ENCODE peak calls at places on chromosomes 5 and 9, in six cellular contexts. One of them, this sample, is unnamed.

GRCh38 chr9:91192785-91193657 is 168.7 kb downstream of the AUH start:
- DNase-seq in stimulated activated naive CD8-positive, alpha-beta T cell treated with anti-CD3 and anti-CD28 coated beads, Interleukin-15, amount 100 ng/mL, for 72 hours: peak
- DNase-seq in activated naive CD8-positive, alpha-beta T cell treated with anti-CD3 and anti-CD28 coated beads for 36 hours: peak
- DNase-seq in T-helper 1 cell: no peak
- DNase-seq in transverse colon: peak
- DNase-seq in mammary epithelial cell: peak
- DNase-seq in this sample: peak

GRCh38 chr5:96629774-96630173 is 32.4 kb upstream of the CAST start:
- DNase-seq in transverse colon: no peak
- DNase-seq in mammary epithelial cell: peak
- DNase-seq in activated naive CD8-positive, alpha-beta T cell treated with anti-CD3 and anti-CD28 coated beads for 36 hours: no peak
- DNase-seq in T-helper 1 cell: no peak
- DNase-seq in stimulated activated naive CD8-positive, alpha-beta T cell treated with anti-CD3 and anti-CD28 coated beads, Interleukin-15, amount 100 ng/mL, for 72 hours: no peak
- DNase-seq in this sample: peak

GRCh38 chr5:81971086-81971693 is 633 bp upstream of the ATG10 start:
- DNase-seq in transverse colon: peak
- DNase-seq in mammary epithelial cell: no peak
- DNase-seq in T-helper 1 cell: no peak
- DNase-seq in stimulated activated naive CD8-positive, alpha-beta T cell treated with anti-CD3 and anti-CD28 coated beads, Interleukin-15, amount 100 ng/mL, for 72 hours: peak
- DNase-seq in activated naive CD8-positive, alpha-beta T cell treated with anti-CD3 and anti-CD28 coated beads for 36 hours: peak
- DNase-seq in this sample: peak

GRCh38 chr9:79623799-79624721 is 52.3 kb downstream of the TLE4 start:
- DNase-seq in stimulated activated naive CD8-positive, alpha-beta T cell treated with anti-CD3 and anti-CD28 coated beads, Interleukin-15, amount 100 ng/mL, for 72 hours: peak
- DNase-seq in transverse colon: peak
- DNase-seq in mammary epithelial cell: peak
- DNase-seq in T-helper 1 cell: no peak
- DNase-seq in activated naive CD8-positive, alpha-beta T cell treated with anti-CD3 and anti-CD28 coated beads for 36 hours: peak
- DNase-seq in this sample: no peak

GRCh38 chr5:107557051-107557658 is 113.6 kb downstream of the EFNA5 start:
- DNase-seq in mammary epithelial cell: peak
- DNase-seq in transverse colon: no peak
- DNase-seq in stimulated activated naive CD8-positive, alpha-beta T cell treated with anti-CD3 and anti-CD28 coated beads, Interleukin-15, amount 100 ng/mL, for 72 hours: no peak
- DNase-seq in activated naive CD8-positive, alpha-beta T cell treated with anti-CD3 and anti-CD28 coated beads for 36 hours: no peak
- DNase-seq in T-helper 1 cell: no peak
- DNase-seq in this sample: no peak

GRCh38 chr5:16926417-16926816 is 9.7 kb downstream of the MYO10 start:
- DNase-seq in activated naive CD8-positive, alpha-beta T cell treated with anti-CD3 and anti-CD28 coated beads for 36 hours: no peak
- DNase-seq in transverse colon: no peak
- DNase-seq in mammary epithelial cell: no peak
- DNase-seq in T-helper 1 cell: no peak
- DNase-seq in stimulated activated naive CD8-positive, alpha-beta T cell treated with anti-CD3 and anti-CD28 coated beads, Interleukin-15, amount 100 ng/mL, for 72 hours: no peak
- DNase-seq in this sample: no peak

GRCh38 chr9:137902646-137903045 is 25.1 kb downstream of the CACNA1B start:
- DNase-seq in mammary epithelial cell: no peak
- DNase-seq in activated naive CD8-positive, alpha-beta T cell treated with anti-CD3 and anti-CD28 coated beads for 36 hours: no peak
- DNase-seq in T-helper 1 cell: no peak
- DNase-seq in transverse colon: no peak
- DNase-seq in stimulated activated naive CD8-positive, alpha-beta T cell treated with anti-CD3 and anti-CD28 coated beads, Interleukin-15, amount 100 ng/mL, for 72 hours: no peak
- DNase-seq in this sample: no peak

GRCh38 chr5:138489705-138490104 is 24.4 kb downstream of the EGR1 start:
- DNase-seq in T-helper 1 cell: no peak
- DNase-seq in activated naive CD8-positive, alpha-beta T cell treated with anti-CD3 and anti-CD28 coated beads for 36 hours: no peak
- DNase-seq in stimulated activated naive CD8-positive, alpha-beta T cell treated with anti-CD3 and anti-CD28 coated beads, Interleukin-15, amount 100 ng/mL, for 72 hours: no peak
- DNase-seq in transverse colon: no peak
- DNase-seq in mammary epithelial cell: no peak
- DNase-seq in this sample: no peak

GRCh38 chr5:150224483-150225027 is 34.7 kb downstream of the SLC6A7 start:
- DNase-seq in transverse colon: no peak
- DNase-seq in mammary epithelial cell: no peak
- DNase-seq in T-helper 1 cell: no peak
- DNase-seq in activated naive CD8-positive, alpha-beta T cell treated with anti-CD3 and anti-CD28 coated beads for 36 hours: no peak
- DNase-seq in stimulated activated naive CD8-positive, alpha-beta T cell treated with anti-CD3 and anti-CD28 coated beads, Interleukin-15, amount 100 ng/mL, for 72 hours: no peak
- DNase-seq in this sample: peak

This sample was measured in IMR-90.